ENCODE peak calls at places on chromosomes 6 and 20, in eight cellular contexts. One of them, this sample, is unnamed.
A peak's percentile ranks its signal among the peaks of the same experiment; 100 is the strongest.

GRCh38 chr6:116087437-116088027 is 13.1 kb upstream of the NT5DC1 start:
- DNase-seq in vagina: no peak
- DNase-seq in mesendoderm: no peak
- DNase-seq in mammary epithelial cell: peak; percentile 84
- DNase-seq in fibroblast of lung: peak; percentile 39
- DNase-seq in NT2/D1: no peak
- DNase-seq in SK-N-SH: no peak
- DNase-seq in H7: no peak
- DNase-seq in this sample: peak; percentile 73

GRCh38 chr20:62437985-62438384 is 10.6 kb upstream of the RBBP8NL start:
- DNase-seq in fibroblast of lung: no peak
- DNase-seq in NT2/D1: no peak
- DNase-seq in mammary epithelial cell: no peak
- DNase-seq in H7: peak; percentile 80
- DNase-seq in mesendoderm: no peak
- DNase-seq in vagina: no peak
- DNase-seq in SK-N-SH: no peak
- DNase-seq in this sample: no peak

GRCh38 chr6:1110164-1110563 is 201.7 kb upstream of the FOXQ1 start:
- DNase-seq in SK-N-SH: no peak
- DNase-seq in H7: no peak
- DNase-seq in vagina: peak; percentile 49
- DNase-seq in mammary epithelial cell: no peak
- DNase-seq in fibroblast of lung: peak; percentile 36
- DNase-seq in NT2/D1: no peak
- DNase-seq in mesendoderm: no peak
- DNase-seq in this sample: no peak

GRCh38 chr6:170230520-170231390 is 60.1 kb downstream of the DLL1 start:
- DNase-seq in mammary epithelial cell: no peak
- DNase-seq in mesendoderm: no peak
- DNase-seq in H7: no peak
- DNase-seq in vagina: no peak
- DNase-seq in fibroblast of lung: no peak
- DNase-seq in SK-N-SH: no peak
- DNase-seq in NT2/D1: no peak
- DNase-seq in this sample: no peak

GRCh38 chr6:139029470-139030210 is 1.1 kb downstream of the ABRACL start:
- DNase-seq in mammary epithelial cell: peak; percentile 19
- DNase-seq in vagina: no peak
- DNase-seq in NT2/D1: no peak
- DNase-seq in H7: peak; percentile 78
- DNase-seq in SK-N-SH: no peak
- DNase-seq in mesendoderm: peak; percentile 52
- DNase-seq in fibroblast of lung: peak; percentile 85
- DNase-seq in this sample: no peak

GRCh38 chr6:63637865-63638445 is 2.4 kb downstream of the PHF3 start:
- DNase-seq in H7: no peak
- DNase-seq in NT2/D1: no peak
- DNase-seq in fibroblast of lung: peak; percentile 31
- DNase-seq in SK-N-SH: no peak
- DNase-seq in mammary epithelial cell: no peak
- DNase-seq in vagina: no peak
- DNase-seq in mesendoderm: no peak
- DNase-seq in this sample: no peak

GRCh38 chr6:138465007-138465645 is 34.2 kb downstream of the NHSL1 start:
- DNase-seq in H7: no peak
- DNase-seq in mesendoderm: peak; percentile 62
- DNase-seq in fibroblast of lung: peak; percentile 93
- DNase-seq in SK-N-SH: no peak
- DNase-seq in NT2/D1: no peak
- DNase-seq in mammary epithelial cell: peak; percentile 100
- DNase-seq in vagina: no peak
- DNase-seq in this sample: no peak

GRCh38 chr6:29632789-29633531 is at the start of gene GABBR1:
- DNase-seq in mesendoderm: peak; percentile 94
- DNase-seq in fibroblast of lung: peak; percentile 85
- DNase-seq in NT2/D1: peak; percentile 78
- DNase-seq in H7: peak; percentile 98
- DNase-seq in vagina: no peak
- DNase-seq in SK-N-SH: peak; percentile 99
- DNase-seq in mammary epithelial cell: peak; percentile 92
- DNase-seq in this sample: peak; percentile 52

GRCh38 chr6:26521485-26522391 is 16.4 kb upstream of the HMGN4 start:
- DNase-seq in H7: peak; percentile 89
- DNase-seq in mesendoderm: peak; percentile 93
- DNase-seq in SK-N-SH: peak; percentile 73
- DNase-seq in fibroblast of lung: peak; percentile 79
- DNase-seq in vagina: no peak
- DNase-seq in mammary epithelial cell: peak; percentile 60
- DNase-seq in NT2/D1: peak; percentile 62
- DNase-seq in this sample: peak; percentile 90

GRCh38 chr6:146336200-146336599 is 207.4 kb upstream of the RAB32 start:
- DNase-seq in H7: no peak
- DNase-seq in NT2/D1: no peak
- DNase-seq in SK-N-SH: no peak
- DNase-seq in mammary epithelial cell: no peak
- DNase-seq in fibroblast of lung: no peak
- DNase-seq in mesendoderm: peak; percentile 33
- DNase-seq in vagina: no peak
- DNase-seq in this sample: no peak

GRCh38 chr6:136464874-136465273 is 85.3 kb downstream of the MAP7 start:
- DNase-seq in H7: no peak
- DNase-seq in mammary epithelial cell: no peak
- DNase-seq in NT2/D1: no peak
- DNase-seq in vagina: no peak
- DNase-seq in SK-N-SH: no peak
- DNase-seq in mesendoderm: no peak
- DNase-seq in fibroblast of lung: no peak
- DNase-seq in this sample: no peak

GRCh38 chr20:4135385-4136077 is 120.2 kb upstream of the RNF24 start:
- DNase-seq in mammary epithelial cell: peak; percentile 97
- DNase-seq in fibroblast of lung: peak; percentile 97
- DNase-seq in H7: no peak
- DNase-seq in SK-N-SH: no peak
- DNase-seq in NT2/D1: peak; percentile 70
- DNase-seq in mesendoderm: peak; percentile 97
- DNase-seq in vagina: no peak
- DNase-seq in this sample: no peak

GRCh38 chr6:16252696-16253299 is 14.4 kb downstream of the GMPR start:
- DNase-seq in vagina: no peak
- DNase-seq in mammary epithelial cell: no peak
- DNase-seq in H7: no peak
- DNase-seq in fibroblast of lung: no peak
- DNase-seq in NT2/D1: no peak
- DNase-seq in SK-N-SH: no peak
- DNase-seq in mesendoderm: no peak
- DNase-seq in this sample: no peak

GRCh38 chr20:47233333-47234188 is 122.9 kb downstream of the ZMYND8 start:
- DNase-seq in NT2/D1: no peak
- DNase-seq in SK-N-SH: no peak
- DNase-seq in H7: no peak
- DNase-seq in mesendoderm: no peak
- DNase-seq in vagina: no peak
- DNase-seq in mammary epithelial cell: no peak
- DNase-seq in fibroblast of lung: peak; percentile 28
- DNase-seq in this sample: no peak

GRCh38 chr20:47236639-47236900 is 119.9 kb downstream of the ZMYND8 start:
- DNase-seq in vagina: no peak
- DNase-seq in NT2/D1: no peak
- DNase-seq in H7: no peak
- DNase-seq in SK-N-SH: no peak
- DNase-seq in mammary epithelial cell: no peak
- DNase-seq in fibroblast of lung: no peak
- DNase-seq in mesendoderm: no peak
- DNase-seq in this sample: no peak

GRCh38 chr20:47237715-47238114 is 118.8 kb downstream of the ZMYND8 start:
- DNase-seq in NT2/D1: no peak
- DNase-seq in H7: no peak
- DNase-seq in vagina: no peak
- DNase-seq in SK-N-SH: no peak
- DNase-seq in mesendoderm: no peak
- DNase-seq in mammary epithelial cell: no peak
- DNase-seq in fibroblast of lung: peak; percentile 15
- DNase-seq in this sample: no peak

GRCh38 chr20:47235111-47235510 is 121.4 kb downstream of the ZMYND8 start:
- DNase-seq in SK-N-SH: no peak
- DNase-seq in mammary epithelial cell: no peak
- DNase-seq in vagina: no peak
- DNase-seq in NT2/D1: no peak
- DNase-seq in fibroblast of lung: no peak
- DNase-seq in H7: no peak
- DNase-seq in mesendoderm: no peak
- DNase-seq in this sample: no peak

GRCh38 chr20:47235853-47236638 is 120.5 kb downstream of the ZMYND8 start:
- DNase-seq in H7: no peak
- DNase-seq in fibroblast of lung: no peak
- DNase-seq in vagina: no peak
- DNase-seq in mesendoderm: no peak
- DNase-seq in NT2/D1: no peak
- DNase-seq in SK-N-SH: no peak
- DNase-seq in mammary epithelial cell: no peak
- DNase-seq in this sample: no peak
- H3K36me3 ChIP-seq in H7: peaks cover 28% of the 10 kb centered on the region
- H3K36me3 ChIP-seq in fibroblast of lung: peaks cover 18% of the 10 kb centered on the region
- H3K36me3 ChIP-seq in vagina: peaks cover 53% of the 10 kb centered on the region
- H3K36me3 ChIP-seq in mesendoderm: peaks cover 4% of the 10 kb centered on the region
- H3K36me3 ChIP-seq in NT2/D1: peaks cover 67% of the 10 kb centered on the region
- H3K36me3 ChIP-seq in SK-N-SH: peaks cover 30% of the 10 kb centered on the region
- H3K36me3 ChIP-seq in mammary epithelial cell: peaks cover 36% of the 10 kb centered on the region
- H3K36me3 ChIP-seq in this sample: peaks cover 37% of the 10 kb centered on the region

GRCh38 chr20:44500221-44500620 is 21.6 kb downstream of the SERINC3 start:
- DNase-seq in SK-N-SH: no peak
- DNase-seq in vagina: no peak
- DNase-seq in mesendoderm: no peak
- DNase-seq in H7: no peak
- DNase-seq in mammary epithelial cell: no peak
- DNase-seq in fibroblast of lung: no peak
- DNase-seq in NT2/D1: no peak
- DNase-seq in this sample: no peak
- H3K36me3 ChIP-seq in SK-N-SH: peaks cover 78% of the 10 kb centered on the region
- H3K36me3 ChIP-seq in vagina: peaks cover 81% of the 10 kb centered on the region
- H3K36me3 ChIP-seq in mesendoderm: peaks cover 14% of the 10 kb centered on the region
- H3K36me3 ChIP-seq in H7: peaks cover 25% of the 10 kb centered on the region
- H3K36me3 ChIP-seq in mammary epithelial cell: peaks cover 27% of the 10 kb centered on the region
- H3K36me3 ChIP-seq in fibroblast of lung: peaks cover 9% of the 10 kb centered on the region
- H3K36me3 ChIP-seq in NT2/D1: peaks cover 83% of the 10 kb centered on the region
- H3K36me3 ChIP-seq in this sample: peaks cover 19% of the 10 kb centered on the region

GRCh38 chr20:35007413-35007812 is 51.7 kb downstream of the MYH7B start:
- DNase-seq in H7: peak; percentile 42
- DNase-seq in mesendoderm: no peak
- DNase-seq in SK-N-SH: no peak
- DNase-seq in mammary epithelial cell: no peak
- DNase-seq in NT2/D1: no peak
- DNase-seq in vagina: no peak
- DNase-seq in fibroblast of lung: no peak
- DNase-seq in this sample: no peak
- H3K36me3 ChIP-seq in H7: peaks cover 87% of the 10 kb centered on the region
- H3K36me3 ChIP-seq in mesendoderm: peaks cover 30% of the 10 kb centered on the region
- H3K36me3 ChIP-seq in SK-N-SH: peaks cover 96% of the 10 kb centered on the region
- H3K36me3 ChIP-seq in mammary epithelial cell: peaks cover 38% of the 10 kb centered on the region
- H3K36me3 ChIP-seq in NT2/D1: peaks cover 97% of the 10 kb centered on the region
- H3K36me3 ChIP-seq in vagina: peaks cover 89% of the 10 kb centered on the region
- H3K36me3 ChIP-seq in fibroblast of lung: peaks cover 56% of the 10 kb centered on the region
- H3K36me3 ChIP-seq in this sample: peaks cover 70% of the 10 kb centered on the region

GRCh38 chr20:56391596-56392281 is at the start of gene AURKA:
- DNase-seq in SK-N-SH: no peak
- DNase-seq in mammary epithelial cell: no peak
- DNase-seq in vagina: peak; percentile 96
- DNase-seq in H7: no peak
- DNase-seq in NT2/D1: no peak
- DNase-seq in mesendoderm: no peak
- DNase-seq in fibroblast of lung: no peak
- DNase-seq in this sample: peak; percentile 4

GRCh38 chr20:56391037-56391436 is 978 bp downstream of the AURKA start:
- DNase-seq in fibroblast of lung: no peak
- DNase-seq in NT2/D1: no peak
- DNase-seq in vagina: no peak
- DNase-seq in SK-N-SH: no peak
- DNase-seq in mammary epithelial cell: peak; percentile 1
- DNase-seq in mesendoderm: peak; percentile 5
- DNase-seq in H7: no peak
- DNase-seq in this sample: no peak

GRCh38 chr20:56386219-56386618 is 5.8 kb downstream of the AURKA start:
- DNase-seq in SK-N-SH: no peak
- DNase-seq in H7: no peak
- DNase-seq in NT2/D1: no peak
- DNase-seq in mesendoderm: peak; percentile 13
- DNase-seq in mammary epithelial cell: no peak
- DNase-seq in vagina: no peak
- DNase-seq in fibroblast of lung: no peak
- DNase-seq in this sample: no peak

GRCh38 chr20:56389807-56390206 is 2.2 kb downstream of the AURKA start:
- DNase-seq in fibroblast of lung: no peak
- DNase-seq in H7: no peak
- DNase-seq in mesendoderm: no peak
- DNase-seq in NT2/D1: no peak
- DNase-seq in mammary epithelial cell: no peak
- DNase-seq in vagina: no peak
- DNase-seq in SK-N-SH: no peak
- DNase-seq in this sample: no peak

DNA sequence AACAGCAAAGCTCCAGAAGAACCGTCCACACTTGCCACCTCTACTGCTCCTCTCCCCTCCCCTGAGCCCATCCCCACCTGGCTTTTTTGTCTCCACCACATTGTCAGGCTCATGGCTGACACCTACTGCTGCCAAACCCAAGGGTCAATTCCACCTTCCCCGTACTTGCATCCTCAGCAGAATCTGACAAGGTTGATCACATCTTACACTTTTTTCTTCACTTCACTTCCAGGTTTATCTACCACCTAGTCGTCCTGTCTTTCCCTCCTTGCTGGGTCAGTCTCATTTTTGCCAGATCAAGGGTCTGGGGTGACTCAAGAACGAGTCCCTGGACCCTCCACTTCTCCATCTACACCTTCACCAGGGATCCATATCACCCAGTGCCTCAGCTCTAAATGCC is 3.1 kb downstream of the AURKA start:
- DNase-seq in SK-N-SH: no peak
- DNase-seq in vagina: no peak
- DNase-seq in mammary epithelial cell: no peak
- DNase-seq in fibroblast of lung: no peak
- DNase-seq in NT2/D1: no peak
- DNase-seq in H7: no peak
- DNase-seq in mesendoderm: no peak
- DNase-seq in this sample: no peak
- H3K36me3 ChIP-seq in SK-N-SH: peaks cover 24% of the 10 kb centered on the region
- H3K36me3 ChIP-seq in vagina: no peaks in the 10 kb centered on the region
- H3K36me3 ChIP-seq in mammary epithelial cell: peaks cover 26% of the 10 kb centered on the region
- H3K36me3 ChIP-seq in fibroblast of lung: peaks cover 7% of the 10 kb centered on the region
- H3K36me3 ChIP-seq in NT2/D1: peaks cover 73% of the 10 kb centered on the region
- H3K36me3 ChIP-seq in H7: peaks cover 36% of the 10 kb centered on the region
- H3K36me3 ChIP-seq in mesendoderm: peaks cover 22% of the 10 kb centered on the region
- H3K36me3 ChIP-seq in this sample: peaks cover 14% of the 10 kb centered on the region

This sample was measured in GM06990.